ENCODE peak calls at places on chromosomes 1 and 21, in six cellular contexts. One of them, this sample, is unnamed.

GRCh38 chr1:17984510-17985085 is 123.0 kb upstream of the IGSF21 start:
- DNase-seq in ovary: no peak
- DNase-seq in RWPE2: no peak
- DNase-seq in HFF-Myc: peak; percentile 2
- DNase-seq in B cell: no peak
- DNase-seq in H9: peak; percentile 51
- DNase-seq in this sample: peak; percentile 23

GRCh38 chr1:95118019-95118499 is 904 bp downstream of the TLCD4 start:
- DNase-seq in ovary: no peak
- DNase-seq in RWPE2: peak; percentile 64
- DNase-seq in HFF-Myc: no peak
- DNase-seq in B cell: peak; percentile 41
- DNase-seq in H9: peak; percentile 29
- DNase-seq in this sample: no peak

GRCh38 chr1:33814166-33814565 is 49.7 kb upstream of the HMGB4 start:
- DNase-seq in ovary: no peak
- DNase-seq in RWPE2: no peak
- DNase-seq in HFF-Myc: no peak
- DNase-seq in B cell: no peak
- DNase-seq in H9: no peak
- DNase-seq in this sample: no peak

GRCh38 chr1:171446396-171446795 is 38.9 kb upstream of the PRRC2C start:
- DNase-seq in ovary: no peak
- DNase-seq in RWPE2: no peak
- DNase-seq in HFF-Myc: no peak
- DNase-seq in B cell: no peak
- DNase-seq in H9: no peak
- DNase-seq in this sample: no peak

GRCh38 chr1:155226910-155227260 is 18.4 kb downstream of the MTX1 start:
- DNase-seq in ovary: no peak
- DNase-seq in RWPE2: no peak
- DNase-seq in HFF-Myc: no peak
- DNase-seq in B cell: no peak
- DNase-seq in H9: peak; percentile 74
- DNase-seq in this sample: peak; percentile 41

GRCh38 chr1:6343506-6344405 is 49.8 kb downstream of the ACOT7 start:
- DNase-seq in ovary: peak; percentile 49
- DNase-seq in RWPE2: peak; percentile 89
- DNase-seq in HFF-Myc: peak; percentile 53
- DNase-seq in B cell: no peak
- DNase-seq in H9: peak; percentile 82
- DNase-seq in this sample: peak; percentile 75

GRCh38 chr1:3366181-3367051 is 88.0 kb upstream of the ARHGEF16 start:
- DNase-seq in ovary: peak; percentile 23
- DNase-seq in RWPE2: no peak
- DNase-seq in HFF-Myc: no peak
- DNase-seq in B cell: no peak
- DNase-seq in H9: no peak
- DNase-seq in this sample: no peak

GRCh38 chr1:165389609-165390008 is 33.1 kb upstream of the LMX1A start:
- DNase-seq in ovary: no peak
- DNase-seq in RWPE2: no peak
- DNase-seq in HFF-Myc: no peak
- DNase-seq in B cell: no peak
- DNase-seq in H9: no peak
- DNase-seq in this sample: no peak

GRCh38 chr1:153962088-153963029 is 978 bp downstream of the SLC39A1 start:
- DNase-seq in ovary: no peak
- DNase-seq in RWPE2: no peak
- DNase-seq in HFF-Myc: no peak
- DNase-seq in B cell: no peak
- DNase-seq in H9: no peak
- DNase-seq in this sample: no peak

GRCh38 chr1:161978011-161978790 is 45.5 kb downstream of the OLFML2B start:
- DNase-seq in ovary: no peak
- DNase-seq in RWPE2: no peak
- DNase-seq in HFF-Myc: no peak
- DNase-seq in B cell: no peak
- DNase-seq in H9: no peak
- DNase-seq in this sample: no peak

GRCh38 chr1:152774875-152775274 is at the start of gene LCE1F:
- DNase-seq in ovary: no peak
- DNase-seq in RWPE2: no peak
- DNase-seq in HFF-Myc: no peak
- DNase-seq in B cell: no peak
- DNase-seq in H9: no peak
- DNase-seq in this sample: no peak
- TF ChIP-seq CTCF in ovary: no peak
- TF ChIP-seq CTCF in RWPE2: no peak
- TF ChIP-seq CTCF in HFF-Myc: no peak
- TF ChIP-seq CTCF in B cell: no peak
- TF ChIP-seq CTCF in H9: no peak
- TF ChIP-seq CTCF in this sample: no peak

DNA sequence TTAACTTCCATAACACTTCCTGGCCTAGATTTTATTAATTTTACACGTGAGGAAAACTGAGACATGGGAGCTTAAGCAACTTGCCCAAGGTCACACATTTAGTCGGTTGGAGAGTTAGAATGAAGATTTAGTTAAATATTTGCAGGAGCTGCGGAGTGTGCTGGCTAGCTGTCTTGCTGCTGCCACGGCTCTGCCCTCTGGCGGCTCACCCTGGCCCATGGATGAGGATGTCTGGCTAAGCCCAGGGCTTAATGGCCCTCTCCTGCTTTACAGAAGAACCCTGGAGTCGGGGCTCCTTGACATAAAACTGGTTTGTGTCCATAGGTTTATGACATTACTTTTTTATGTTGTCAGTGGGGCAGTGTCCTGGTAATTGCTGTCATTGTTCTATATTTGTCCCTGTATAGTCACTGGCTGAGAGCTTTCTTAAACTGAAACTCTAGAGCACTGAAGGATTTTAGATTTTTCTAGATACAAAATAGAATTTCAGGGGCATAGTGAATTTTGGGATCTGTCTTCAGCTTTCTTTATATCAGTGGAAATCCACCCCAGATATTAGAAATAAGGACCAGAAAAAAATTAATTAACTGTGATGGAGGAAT is 88.9 kb upstream of the WLS start:
- DNase-seq in ovary: peak; percentile 74
- DNase-seq in RWPE2: peak; percentile 64
- DNase-seq in HFF-Myc: no peak
- DNase-seq in B cell: no peak
- DNase-seq in H9: peak; percentile 77
- DNase-seq in this sample: peak; percentile 16
- TF ChIP-seq CTCF in ovary: peak; percentile 61
- TF ChIP-seq CTCF in RWPE2: peak; percentile 91
- TF ChIP-seq CTCF in HFF-Myc: peak; percentile 68
- TF ChIP-seq CTCF in B cell: no peak
- TF ChIP-seq CTCF in H9: peak; percentile 77
- TF ChIP-seq CTCF in this sample: peak; percentile 52

GRCh38 chr1:202212787-202213186 is 19.2 kb downstream of the LGR6 start:
- DNase-seq in ovary: no peak
- DNase-seq in RWPE2: no peak
- DNase-seq in HFF-Myc: no peak
- DNase-seq in B cell: no peak
- DNase-seq in H9: no peak
- DNase-seq in this sample: no peak

GRCh38 chr1:202208458-202208857 is 14.9 kb downstream of the LGR6 start:
- DNase-seq in ovary: no peak
- DNase-seq in RWPE2: no peak
- DNase-seq in HFF-Myc: no peak
- DNase-seq in B cell: no peak
- DNase-seq in H9: no peak
- DNase-seq in this sample: no peak

GRCh38 chr1:202210969-202211368 is 17.4 kb downstream of the LGR6 start:
- DNase-seq in ovary: no peak
- DNase-seq in RWPE2: no peak
- DNase-seq in HFF-Myc: no peak
- DNase-seq in B cell: no peak
- DNase-seq in H9: no peak
- DNase-seq in this sample: no peak

GRCh38 chr1:202207292-202207691 is 13.7 kb downstream of the LGR6 start:
- DNase-seq in ovary: no peak
- DNase-seq in RWPE2: no peak
- DNase-seq in HFF-Myc: peak; percentile 37
- DNase-seq in B cell: no peak
- DNase-seq in H9: no peak
- DNase-seq in this sample: no peak

DNA sequence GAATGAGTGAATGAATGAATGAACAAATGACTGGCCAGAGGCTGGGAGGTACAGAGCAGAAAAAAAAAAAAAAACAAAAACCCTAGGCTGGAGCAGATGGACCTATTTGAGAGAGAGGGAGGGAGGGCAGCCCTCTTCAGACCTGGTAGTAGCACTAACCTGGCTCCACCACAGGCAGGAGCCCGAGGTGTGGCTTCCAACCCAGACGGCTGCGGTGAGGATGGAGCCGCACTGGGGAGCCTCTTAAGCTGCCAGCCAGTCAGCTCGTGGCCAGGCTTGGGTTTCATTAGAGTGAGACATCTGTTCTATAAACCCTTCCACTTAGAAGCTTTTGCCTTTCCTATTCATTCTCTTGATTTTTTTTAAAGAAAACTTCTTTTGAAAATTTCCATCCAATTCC is 16.8 kb downstream of the LGR6 start:
- DNase-seq in ovary: no peak
- DNase-seq in RWPE2: no peak
- DNase-seq in HFF-Myc: no peak
- DNase-seq in B cell: no peak
- DNase-seq in H9: no peak
- DNase-seq in this sample: no peak
- TF ChIP-seq CTCF in ovary: no peak
- TF ChIP-seq CTCF in RWPE2: peak; percentile 74
- TF ChIP-seq CTCF in HFF-Myc: no peak
- TF ChIP-seq CTCF in B cell: no peak
- TF ChIP-seq CTCF in H9: peak; percentile 46
- TF ChIP-seq CTCF in this sample: no peak

GRCh38 chr1:145859491-145860159 is 744 bp upstream of the PIAS3 start:
- DNase-seq in ovary: peak; percentile 91
- DNase-seq in RWPE2: peak; percentile 88
- DNase-seq in HFF-Myc: peak; percentile 54
- DNase-seq in B cell: peak; percentile 82
- DNase-seq in H9: peak; percentile 88
- DNase-seq in this sample: peak; percentile 93
- TF ChIP-seq CTCF in ovary: no peak
- TF ChIP-seq CTCF in RWPE2: no peak
- TF ChIP-seq CTCF in HFF-Myc: no peak
- TF ChIP-seq CTCF in B cell: no peak
- TF ChIP-seq CTCF in H9: no peak
- TF ChIP-seq CTCF in this sample: no peak

DNA sequence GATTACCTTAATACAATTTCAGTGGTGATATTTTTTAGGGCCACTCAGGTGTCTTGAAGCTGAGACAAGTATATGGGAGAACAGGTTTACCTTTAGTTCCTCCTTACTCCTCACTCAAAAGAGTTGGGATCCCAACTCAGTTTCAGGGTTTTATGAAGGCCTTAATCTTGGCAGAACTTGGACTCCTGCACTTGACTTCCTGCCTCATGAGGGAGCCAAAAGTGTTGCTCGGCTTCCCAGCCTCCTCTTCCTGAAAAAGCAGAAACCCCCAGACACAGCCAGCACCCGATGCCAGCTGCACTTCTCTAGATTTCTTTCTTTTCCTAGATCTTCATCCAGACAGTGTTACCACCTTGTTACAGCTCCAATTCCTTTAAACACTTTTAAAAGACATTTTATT is 70.8 kb upstream of the TMPRSS2 start:
- DNase-seq in ovary: no peak
- DNase-seq in RWPE2: no peak
- DNase-seq in HFF-Myc: no peak
- DNase-seq in B cell: no peak
- DNase-seq in H9: no peak
- DNase-seq in this sample: no peak
- TF ChIP-seq CTCF in ovary: no peak
- TF ChIP-seq CTCF in RWPE2: no peak
- TF ChIP-seq CTCF in HFF-Myc: no peak
- TF ChIP-seq CTCF in B cell: no peak
- TF ChIP-seq CTCF in H9: no peak
- TF ChIP-seq CTCF in this sample: no peak

GRCh38 chr1:46183119-46183842 is 7.0 kb upstream of the P3R3URF start:
- DNase-seq in ovary: no peak
- DNase-seq in RWPE2: peak; percentile 98
- DNase-seq in HFF-Myc: peak; percentile 93
- DNase-seq in B cell: peak; percentile 24
- DNase-seq in H9: peak; percentile 49
- DNase-seq in this sample: no peak

GRCh38 chr1:46181343-46182260 is 5.3 kb upstream of the P3R3URF start:
- DNase-seq in ovary: no peak
- DNase-seq in RWPE2: no peak
- DNase-seq in HFF-Myc: peak; percentile 88
- DNase-seq in B cell: no peak
- DNase-seq in H9: no peak
- DNase-seq in this sample: no peak

GRCh38 chr1:46176211-46176865 is at the start of gene P3R3URF:
- DNase-seq in ovary: no peak
- DNase-seq in RWPE2: no peak
- DNase-seq in HFF-Myc: no peak
- DNase-seq in B cell: no peak
- DNase-seq in H9: no peak
- DNase-seq in this sample: no peak

GRCh38 chr1:46179138-46180081 is 3.1 kb upstream of the P3R3URF start:
- DNase-seq in ovary: peak; percentile 79
- DNase-seq in RWPE2: no peak
- DNase-seq in HFF-Myc: peak; percentile 82
- DNase-seq in B cell: peak; percentile 68
- DNase-seq in H9: peak; percentile 89
- DNase-seq in this sample: peak; percentile 81

DNA sequence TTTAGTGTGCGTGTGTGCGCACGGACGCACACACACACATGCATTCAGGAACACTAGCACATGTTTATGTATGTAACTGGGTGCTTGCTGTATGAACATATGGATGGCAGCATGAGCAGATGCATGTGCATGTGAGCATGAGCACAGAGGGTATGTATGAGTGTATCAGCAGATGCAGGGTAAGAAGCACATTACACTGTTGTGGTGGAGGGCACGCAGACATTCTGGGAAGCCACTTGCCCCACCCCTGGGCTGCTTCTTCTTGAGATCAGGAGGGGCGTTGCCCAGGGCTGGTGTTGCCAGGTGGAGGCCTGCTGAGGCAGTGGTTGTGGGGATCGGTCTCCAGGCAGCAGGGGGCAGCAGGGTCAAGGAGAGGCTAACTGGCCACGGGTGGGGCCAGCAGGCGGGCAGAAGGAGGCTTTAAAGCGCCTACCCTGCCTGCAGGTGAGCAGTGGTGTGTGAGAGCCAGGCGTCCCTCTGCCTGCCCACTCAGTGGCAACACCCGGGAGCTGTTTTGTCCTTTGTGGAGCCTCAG is 3.9 kb upstream of the P3R3URF start:
- DNase-seq in ovary: no peak
- DNase-seq in RWPE2: peak; percentile 90
- DNase-seq in HFF-Myc: no peak
- DNase-seq in B cell: peak; percentile 31
- DNase-seq in H9: peak; percentile 83
- DNase-seq in this sample: no peak
- TF ChIP-seq CTCF in ovary: no peak
- TF ChIP-seq CTCF in RWPE2: peak; percentile 60
- TF ChIP-seq CTCF in HFF-Myc: no peak
- TF ChIP-seq CTCF in B cell: no peak
- TF ChIP-seq CTCF in H9: peak; percentile 43
- TF ChIP-seq CTCF in this sample: no peak

This sample was measured in GM20000.